ENCODE peak calls at places on chromosome X, in nine cellular contexts. I, K, N, B, A, P, Z, M and Y are unnamed samples.

GRCh38 chrX:97401586-97402101 is 517.9 kb downstream of the RPA4 start:
- DNase-seq in I (no peak), K (no peak), N (no peak), B (peak), A (no peak), P (no peak), Z (no peak), M (no peak), Y (no peak)

GRCh38 chrX:28920554-28920953 is 333.3 kb downstream of the IL1RAPL1 start:
- DNase-seq in I (peak), K (peak), N (peak), B (no peak), A (no peak), P (peak), Z (no peak), M (no peak), Y (no peak)

GRCh38 chrX:132375941-132376340 is 112.9 kb downstream of the MBNL3 start:
- DNase-seq in I (no peak), K (no peak), N (no peak), B (no peak), A (no peak), P (no peak), Z (no peak), M (no peak), Y (no peak)

GRCh38 chrX:120144178-120144844 is 14.1 kb upstream of the RHOXF2 start:
- DNase-seq in I (no peak), K (peak), N (no peak), B (peak), A (no peak), P (no peak), Z (no peak), M (no peak), Y (peak)

GRCh38 chrX:41695464-41695863 is 6.7 kb downstream of the GPR34 start:
- DNase-seq in I (no peak), K (no peak), N (no peak), B (peak), A (no peak), P (peak), Z (no peak), M (no peak), Y (no peak)

GRCh38 chrX:151935358-151935757 is 22.7 kb downstream of the MAGEA4 start:
- DNase-seq in I (no peak), K (no peak), N (no peak), B (no peak), A (no peak), P (no peak), Z (no peak), M (no peak), Y (no peak)

GRCh38 chrX:131564553-131565229 is 20.8 kb downstream of the OR13H1 start:
- DNase-seq in I (no peak), K (no peak), N (no peak), B (no peak), A (no peak), P (peak), Z (no peak), M (no peak), Y (no peak)

GRCh38 chrX:1618689-1619088 is 3.8 kb downstream of the ASMT start:
- DNase-seq in I (no peak), K (no peak), N (no peak), B (no peak), A (no peak), P (no peak), Z (no peak), M (no peak), Y (no peak)

GRCh38 chrX:42384956-42385355 is 393.0 kb downstream of the PPP1R2C start:
- DNase-seq in I (no peak), K (no peak), N (no peak), B (no peak), A (no peak), P (peak), Z (no peak), M (no peak), Y (no peak)

GRCh38 chrX:100994352-100995281 is 25.1 kb downstream of the ARL13A start:
- DNase-seq in I (no peak), K (no peak), N (no peak), B (peak), A (no peak), P (peak), Z (no peak), M (no peak), Y (no peak)

GRCh38 chrX:144819406-144819805 is 427.9 kb upstream of the SPANXN1 start:
- DNase-seq in I (no peak), K (no peak), N (no peak), B (peak), A (no peak), P (no peak), Z (no peak), M (no peak), Y (no peak)

GRCh38 chrX:26032141-26032917 is 105.8 kb upstream of the MAGEB18 start:
- DNase-seq in I (peak), K (no peak), N (no peak), B (no peak), A (no peak), P (peak), Z (no peak), M (peak), Y (no peak)

GRCh38 chrX:10106801-10107200 is 50.0 kb upstream of the CLCN4 start:
- DNase-seq in I (no peak), K (no peak), N (no peak), B (peak), A (no peak), P (no peak), Z (no peak), M (no peak), Y (no peak)

GRCh38 chrX:77597090-77597489 is 149.9 kb downstream of the FGF16 start:
- DNase-seq in I (no peak), K (no peak), N (no peak), B (peak), A (no peak), P (peak), Z (no peak), M (no peak), Y (no peak)

GRCh38 chrX:2828404-2829065 is at the start of gene GYG2:
- DNase-seq in I (no peak), K (no peak), N (no peak), B (peak), A (no peak), P (no peak), Z (no peak), M (no peak), Y (no peak)

GRCh38 chrX:119565110-119565663 is at the start of gene STEEP1:
- DNase-seq in I (peak), K (peak), N (peak), B (peak), A (peak), P (peak), Z (peak), M (peak), Y (peak)

GRCh38 chrX:69124108-69124507 is 41.1 kb downstream of the PJA1 start:
- DNase-seq in I (no peak), K (no peak), N (no peak), B (no peak), A (no peak), P (no peak), Z (no peak), M (no peak), Y (no peak)

GRCh38 chrX:31130457-31131215 is 58.8 kb upstream of the FTHL17 start:
- DNase-seq in I (no peak), K (no peak), N (no peak), B (peak), A (no peak), P (no peak), Z (no peak), M (no peak), Y (no peak)

GRCh38 chrX:128781506-128781905 is 729.3 kb upstream of the ACTRT1 start:
- DNase-seq in I (peak), K (peak), N (peak), B (no peak), A (no peak), P (no peak), Z (no peak), M (no peak), Y (no peak)

GRCh38 chrX:84046403-84046984 is 141.5 kb downstream of the RPS6KA6 start:
- DNase-seq in I (peak), K (peak), N (no peak), B (peak), A (peak), P (peak), Z (no peak), M (peak), Y (no peak)

GRCh38 chrX:154123241-154124219 is 20.5 kb upstream of the OPN1LW start:
- DNase-seq in I (no peak), K (no peak), N (no peak), B (peak), A (no peak), P (peak), Z (no peak), M (no peak), Y (no peak)

GRCh38 chrX:130081421-130082045 is 28.8 kb downstream of the ELF4 start:
- DNase-seq in I (no peak), K (no peak), N (no peak), B (no peak), A (no peak), P (no peak), Z (no peak), M (no peak), Y (no peak)

GRCh38 chrX:40105016-40105790 is 7.4 kb upstream of the BCOR start:
- DNase-seq in I (no peak), K (no peak), N (no peak), B (no peak), A (no peak), P (no peak), Z (peak), M (no peak), Y (no peak)

GRCh38 chrX:146881521-146881920 is 67.0 kb upstream of the CXorf51A start:
- DNase-seq in I (no peak), K (no peak), N (no peak), B (no peak), A (no peak), P (peak), Z (no peak), M (no peak), Y (no peak)

GRCh38 chrX:95945528-95945927 is 739.1 kb upstream of the DIAPH2 start:
- DNase-seq in I (no peak), K (no peak), N (no peak), B (no peak), A (no peak), P (no peak), Z (no peak), M (no peak), Y (no peak)

GRCh38 chrX:67328496-67328895 is 215.3 kb upstream of the AR start:
- DNase-seq in I (no peak), K (no peak), N (no peak), B (no peak), A (no peak), P (no peak), Z (no peak), M (no peak), Y (no peak)

GRCh38 chrX:50606300-50606950 is 135.8 kb upstream of the DGKK start:
- DNase-seq in I (no peak), K (no peak), N (no peak), B (no peak), A (no peak), P (no peak), Z (no peak), M (no peak), Y (no peak)

GRCh38 chrX:6159468-6159867 is 69.2 kb downstream of the NLGN4X start:
- DNase-seq in I (no peak), K (peak), N (no peak), B (no peak), A (no peak), P (no peak), Z (no peak), M (no peak), Y (no peak)